ENCODE peak calls at places on chromosomes 7 and 10, in four cellular contexts. J is vagina, T is GM12878, U is HCT116. S is an unnamed sample.
A peak's percentile ranks its signal among the peaks of the same experiment; 100 is the strongest.

GRCh38 chr7:73715648-73716317 is 3.7 kb downstream of the STX1A start:
- DNase-seq in T (no peak), U (peak; percentile 93), J (no peak), S (peak; percentile 48)

GRCh38 chr10:77641788-77642397 is 4.3 kb upstream of the KCNMA1 start:
- DNase-seq in U (peak; percentile 64), T (no peak), J (no peak), S (no peak)

GRCh38 chr7:22332481-22332880 is 24.5 kb downstream of the RAPGEF5 start:
- DNase-seq in T (no peak), J (no peak), U (no peak), S (no peak)

GRCh38 chr10:53314856-53315255 is 542.3 kb upstream of the MBL2 start:
- DNase-seq in U (no peak), T (no peak), J (no peak), S (no peak)

GRCh38 chr7:117872565-117873055 is 631 bp downstream of the CTTNBP2 start:
- DNase-seq in J (no peak), T (no peak), U (peak; percentile 6), S (no peak)

GRCh38 chr10:103192089-103192450 is 1.0 kb downstream of the NT5C2 start:
- DNase-seq in T (no peak), U (no peak), J (no peak), S (no peak)

GRCh38 chr7:82745117-82745516 is 301.5 kb upstream of the CACNA2D1 start:
- DNase-seq in U (no peak), J (no peak), T (no peak), S (no peak)

GRCh38 chr7:117004899-117005298 is 51.6 kb downstream of the ST7 start:
- DNase-seq in U (no peak), T (no peak), J (no peak), S (no peak)

GRCh38 chr10:35998036-35998435 is 355.9 kb upstream of the FZD8 start:
- DNase-seq in T (no peak), J (no peak), U (no peak), S (no peak)

GRCh38 chr7:78370931-78371330 is 572.4 kb downstream of the PHTF2 start:
- DNase-seq in T (no peak), J (no peak), U (no peak), S (no peak)

GRCh38 chr7:45192546-45193177 is 35.1 kb downstream of the RAMP3 start:
- DNase-seq in J (no peak), T (no peak), U (no peak), S (no peak)

GRCh38 chr7:104848386-104848990 is 165.5 kb upstream of the KMT2E start:
- DNase-seq in U (peak; percentile 18), T (no peak), J (no peak), S (no peak)

GRCh38 chr7:105462765-105463164 is 59.3 kb downstream of the PUS7 start:
- DNase-seq in U (no peak), J (no peak), T (no peak), S (no peak)

GRCh38 chr10:14601872-14602725 is 172.6 kb downstream of the FAM107B start:
- DNase-seq in T (peak; percentile 62), U (peak; percentile 52), J (no peak), S (no peak)

GRCh38 chr10:75484717-75485116 is 53.3 kb downstream of the LRMDA start:
- DNase-seq in J (no peak), T (no peak), U (no peak), S (no peak)

GRCh38 chr10:122847782-122848604 is 2.3 kb upstream of the CUZD1 start:
- DNase-seq in U (no peak), J (no peak), T (no peak), S (no peak)

GRCh38 chr7:17305387-17306171 is 7.1 kb downstream of the AHR start:
- DNase-seq in T (no peak), J (no peak), U (no peak), S (no peak)

GRCh38 chr7:124784879-124785818 is 19.6 kb upstream of the GPR37 start:
- DNase-seq in T (no peak), U (peak; percentile 47), J (no peak), S (peak; percentile 35)

GRCh38 chr7:125563964-125564529 is 634.4 kb upstream of the POT1 start:
- DNase-seq in U (no peak), J (no peak), T (no peak), S (no peak)

GRCh38 chr10:34644245-34644644 is 170.9 kb downstream of the PARD3 start:
- DNase-seq in U (no peak), J (no peak), T (no peak), S (no peak)

GRCh38 chr10:59361659-59362183 is 628 bp downstream of the FAM13C start:
- DNase-seq in J (no peak), U (no peak), T (no peak), S (no peak)

GRCh38 chr10:44105643-44106042 is 279.3 kb downstream of the CXCL12 start:
- DNase-seq in J (no peak), U (no peak), T (no peak), S (no peak)
- TF ChIP-seq POLR2AphosphoS5 in J (no peak), U (no peak), T (no peak), S (no peak)

DNA sequence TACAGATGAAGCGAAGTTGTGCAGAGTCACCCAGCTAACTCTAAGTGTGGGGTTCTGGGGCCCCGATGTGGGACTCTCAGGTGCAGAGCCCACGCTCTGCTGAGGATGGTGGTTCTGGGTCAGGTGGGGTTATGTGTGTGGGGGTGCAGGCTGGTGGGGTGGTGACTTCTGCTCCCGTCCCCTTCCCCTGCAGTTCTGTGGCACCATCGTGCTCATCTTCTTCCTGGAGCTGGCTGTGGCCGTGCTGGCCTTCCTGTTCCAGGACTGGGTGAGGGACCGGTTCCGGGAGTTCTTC is 28.6 kb upstream of the SH2D4B start:
- DNase-seq in T (no peak), J (no peak), U (no peak), S (no peak)
- H3K4me3 ChIP-seq in T (no peak overlapping the region), J (no peak overlapping the region), U (no peak overlapping the region), S (no peak overlapping the region)

DNA sequence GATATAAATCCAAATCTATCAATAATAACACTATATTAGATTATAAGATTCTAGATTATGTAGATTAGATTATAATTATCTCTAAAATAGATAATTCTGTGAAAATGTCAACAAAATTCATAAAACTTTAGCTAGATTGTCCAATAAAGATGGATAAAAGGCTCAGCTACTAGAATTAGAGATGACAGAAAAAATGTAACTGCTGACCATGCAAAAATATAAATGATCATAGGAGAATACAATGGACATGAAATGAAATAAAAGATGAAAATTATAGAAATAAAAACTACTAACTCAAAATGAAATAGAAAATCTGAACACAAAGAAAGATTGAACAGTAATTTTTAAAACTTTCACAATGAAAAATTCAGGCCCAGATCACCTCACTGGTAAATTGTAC is 1332.1 kb upstream of the CELF2 start:
- DNase-seq in T (no peak), U (no peak), J (no peak), S (no peak)
- H3K9me3 ChIP-seq in T (no peaks in the 10 kb centered on the region), U (peaks cover 9% of the 10 kb centered on the region), J (no peaks in the 10 kb centered on the region), S (no peaks in the 10 kb centered on the region)

GRCh38 chr10:100364147-100364546 is 17.1 kb downstream of the SCD start:
- DNase-seq in U (no peak), T (no peak), J (no peak), S (no peak)

GRCh38 chr10:100368721-100369120 is 21.7 kb downstream of the SCD start:
- DNase-seq in T (no peak), J (no peak), U (no peak), S (no peak)

GRCh38 chr10:100362570-100363496 is 15.8 kb downstream of the SCD start:
- DNase-seq in U (no peak), J (no peak), T (no peak), S (no peak)

GRCh38 chr10:100360234-100360633 is 13.2 kb downstream of the SCD start:
- DNase-seq in U (no peak), J (no peak), T (no peak), S (no peak)

DNA sequence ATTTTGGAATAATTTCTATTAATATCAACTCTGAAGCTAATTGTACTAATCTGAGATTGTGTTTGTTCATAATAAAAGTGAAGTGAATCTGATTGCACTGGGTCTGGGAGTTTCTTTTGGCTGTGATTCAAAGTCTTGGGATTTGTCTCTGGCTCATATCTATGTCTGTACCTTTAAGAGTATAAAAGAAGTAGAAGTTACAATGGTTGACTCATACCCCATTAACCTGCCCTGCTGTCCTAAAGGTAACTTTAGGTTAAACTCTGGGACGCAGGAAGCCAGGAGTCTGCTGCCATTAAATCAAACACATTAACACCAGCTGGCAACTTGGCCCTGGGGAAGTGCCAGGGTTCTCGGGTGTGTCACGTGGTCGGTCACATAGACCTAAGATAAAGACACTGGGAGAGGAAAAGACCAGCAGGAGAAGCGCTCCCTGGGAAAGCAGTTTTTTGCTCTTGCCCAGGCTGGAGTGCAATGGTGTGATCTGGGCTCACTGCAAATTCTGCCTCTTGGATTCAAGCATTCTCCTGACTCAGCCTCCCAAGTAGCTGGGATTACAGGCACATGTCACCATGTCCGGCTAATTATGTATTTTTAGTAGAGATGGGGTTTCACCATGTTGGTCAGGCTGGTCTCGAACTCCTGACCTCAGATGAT is 17.8 kb downstream of the SCD start:
- DNase-seq in J (no peak), T (no peak), U (peak; percentile 95), S (no peak)
- TF ChIP-seq POLR2AphosphoS5 in J (peak; percentile 91), T (no peak), U (peak; percentile 92), S (peak; percentile 14)

GRCh38 chr7:120272896-120273475 is at the start of gene KCND2:
- DNase-seq in T (no peak), U (no peak), J (no peak), S (no peak)
- H3K4me3 ChIP-seq in T (peak within 1 kb of the TSS; percentile 82), U (no peak within 1 kb of the TSS), J (peak within 1 kb of the TSS; percentile 52), S (peak within 1 kb of the TSS; percentile 88)

GRCh38 chr7:99531354-99531765 is 20.6 kb downstream of the FAM200A start:
- DNase-seq in J (no peak), T (no peak), U (no peak), S (no peak)
- H3K9me3 ChIP-seq in J (peaks cover 31% of the 10 kb centered on the region), T (peaks cover 41% of the 10 kb centered on the region), U (peaks cover 29% of the 10 kb centered on the region), S (peaks cover 23% of the 10 kb centered on the region)

DNA sequence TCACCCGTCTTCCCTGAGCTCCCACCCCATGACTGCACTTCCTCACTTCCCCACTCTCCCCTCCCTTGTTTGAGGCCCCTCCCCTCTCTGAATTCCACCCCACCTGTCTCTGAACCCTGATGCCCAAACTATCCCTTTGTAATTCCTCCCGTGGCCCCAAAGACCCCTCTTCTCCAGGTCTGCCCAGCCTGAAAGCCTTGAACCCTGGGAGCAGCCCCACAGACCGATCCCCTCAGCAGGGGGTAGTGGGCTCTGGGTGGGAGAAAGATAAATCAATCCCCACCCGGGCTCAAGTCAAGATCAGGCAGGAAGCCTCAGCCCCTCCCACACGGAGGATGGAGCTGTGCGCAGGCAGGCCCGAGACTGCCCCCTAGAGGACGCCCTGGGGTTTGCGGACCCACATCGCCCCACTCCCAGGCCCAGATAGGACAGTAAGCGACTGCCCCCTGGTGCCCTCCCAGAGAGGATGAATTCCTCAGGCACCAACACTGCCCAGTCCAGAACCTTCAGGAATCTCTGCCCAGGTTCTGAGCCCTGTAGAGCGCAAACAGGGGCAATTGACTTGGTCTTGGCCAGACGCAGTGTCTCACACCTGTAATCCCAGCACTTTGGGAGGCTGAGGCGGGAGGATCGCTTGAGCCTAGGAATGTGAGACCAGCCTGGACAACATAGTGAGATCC is 11.7 kb downstream of the HSPB1 start:
- DNase-seq in J (no peak), T (peak; percentile 71), U (peak; percentile 88), S (peak; percentile 66)
- TF ChIP-seq POLR2AphosphoS5 in J (peak; percentile 92), T (no peak), U (peak; percentile 32), S (no peak)

GRCh38 chr7:41698114-41698513 is 4.8 kb downstream of the INHBA start:
- DNase-seq in U (no peak), T (no peak), J (no peak), S (no peak)
- H3K4me3 ChIP-seq in U (no peak overlapping the region), T (no peak overlapping the region), J (peak overlapping the region; percentile 43), S (no peak overlapping the region)

S was measured in SK-N-MC.